ENCODE peak calls at places on chromosomes 4 and X, in ten cellular contexts. M, B, W, P, A, L, J, E, Q and F are unnamed samples.

GRCh38 chr4:33060873-33061542 is 2340.8 kb downstream of the PCDH7 start:
- DNase-seq in M (peak; percentile 4), B (peak; percentile 56), W (peak; percentile 55), P (peak; percentile 68), A (no peak), L (peak; percentile 31), J (peak; percentile 65), E (peak; percentile 91), Q (no peak), F (peak; percentile 18)

GRCh38 chrX:123424546-123424945 is 240.5 kb downstream of the GRIA3 start:
- DNase-seq in M (no peak), B (no peak), W (peak; percentile 44), P (no peak), A (no peak), L (peak; percentile 64), J (peak; percentile 38), E (no peak), Q (no peak), F (no peak)

GRCh38 chrX:69154051-69154450 is 11.2 kb downstream of the PJA1 start:
- DNase-seq in M (no peak), B (no peak), W (no peak), P (no peak), A (no peak), L (no peak), J (no peak), E (no peak), Q (no peak), F (no peak)

GRCh38 chrX:39626749-39627148 is 471.0 kb downstream of the BCOR start:
- DNase-seq in M (no peak), B (no peak), W (no peak), P (no peak), A (no peak), L (no peak), J (no peak), E (no peak), Q (no peak), F (no peak)

GRCh38 chr4:112270643-112271484 is 14.8 kb downstream of the TIFA start:
- DNase-seq in M (no peak), B (no peak), W (peak; percentile 85), P (no peak), A (no peak), L (peak; percentile 72), J (peak; percentile 33), E (no peak), Q (no peak), F (no peak)

GRCh38 chrX:104315555-104315954 is 60.8 kb upstream of the ESX1 start:
- DNase-seq in M (no peak), B (no peak), W (peak; percentile 83), P (no peak), A (no peak), L (peak; percentile 79), J (peak; percentile 26), E (no peak), Q (no peak), F (no peak)

GRCh38 chr4:46878641-46879040 is 30.4 kb downstream of the COX7B2 start:
- DNase-seq in M (no peak), B (no peak), W (peak; percentile 48), P (no peak), A (no peak), L (no peak), J (no peak), E (no peak), Q (no peak), F (no peak)

GRCh38 chr4:32624943-32625603 is 1904.9 kb downstream of the PCDH7 start:
- DNase-seq in M (no peak), B (no peak), W (peak; percentile 3), P (no peak), A (no peak), L (peak; percentile 39), J (no peak), E (no peak), Q (no peak), F (no peak)

GRCh38 chrX:43333543-43333942 is 322.6 kb upstream of the MAOA start:
- DNase-seq in M (no peak), B (no peak), W (no peak), P (no peak), A (no peak), L (no peak), J (no peak), E (peak; percentile 30), Q (no peak), F (no peak)

GRCh38 chr4:97139796-97140195 is 1003.5 kb downstream of the STPG2 start:
- DNase-seq in M (no peak), B (no peak), W (no peak), P (no peak), A (no peak), L (no peak), J (no peak), E (no peak), Q (no peak), F (no peak)

GRCh38 chr4:113958766-113959540 is 20.5 kb downstream of the ARSJ start:
- DNase-seq in M (peak; percentile 16), B (no peak), W (peak; percentile 96), P (no peak), A (no peak), L (peak; percentile 90), J (peak; percentile 95), E (no peak), Q (no peak), F (peak; percentile 82)

GRCh38 chrX:75038925-75039324 is 113.7 kb upstream of the NEXMIF start:
- DNase-seq in M (no peak), B (no peak), W (no peak), P (no peak), A (no peak), L (peak; percentile 30), J (peak; percentile 2), E (peak; percentile 41), Q (no peak), F (no peak)

GRCh38 chr4:145420595-145421214 is 60.9 kb upstream of the SMAD1 start:
- DNase-seq in M (no peak), B (no peak), W (no peak), P (no peak), A (no peak), L (no peak), J (no peak), E (no peak), Q (no peak), F (no peak)

GRCh38 chr4:139666735-139667266 is 1.2 kb downstream of the MGST2 start:
- DNase-seq in M (peak; percentile 38), B (peak; percentile 49), W (no peak), P (peak; percentile 41), A (no peak), L (peak; percentile 52), J (peak; percentile 74), E (peak; percentile 30), Q (no peak), F (peak; percentile 61)

GRCh38 chr4:32748498-32748897 is 2028.3 kb downstream of the PCDH7 start:
- DNase-seq in M (no peak), B (no peak), W (peak; percentile 3), P (no peak), A (no peak), L (no peak), J (no peak), E (peak; percentile 19), Q (no peak), F (no peak)

GRCh38 chrX:69538321-69538876 is 34.3 kb downstream of the NALF2 start:
- DNase-seq in M (no peak), B (peak; percentile 83), W (peak; percentile 32), P (peak; percentile 78), A (peak; percentile 62), L (peak; percentile 49), J (peak; percentile 26), E (peak; percentile 75), Q (peak; percentile 68), F (no peak)

GRCh38 chrX:3362956-3363355 is 16.5 kb upstream of the MXRA5 start:
- DNase-seq in M (no peak), B (no peak), W (no peak), P (no peak), A (no peak), L (no peak), J (no peak), E (no peak), Q (no peak), F (peak; percentile 54)